ENCODE peak calls at places on chromosomes 13 and 19, in eight cellular contexts. F is foreskin fibroblast; K is Right ventricle myocardium superior; A is HCT116; J is activated CD4-positive, alpha-beta T cell treated with anti-CD3 and anti-CD28 coated beads for 48 hours; E is NCI-H1105; C is breast epithelium; H is anterior cingulate cortex. W is an unnamed sample.

GRCh38 chr19:7595466-7596133 is at the start of gene CAMSAP3:
- DNase-seq in A (no peak), H (peak), J (peak), F (peak), C (no peak), E (peak), K (no peak), W (peak)

GRCh38 chr19:29715695-29716581 is 877 bp upstream of the C19orf12 start:
- DNase-seq in J (peak), E (no peak), K (no peak), A (no peak), F (peak), C (no peak), H (peak), W (no peak)

GRCh38 chr19:2358548-2359173 is 1.4 kb upstream of the TMPRSS9 start:
- DNase-seq in H (no peak), A (no peak), K (no peak), F (no peak), E (no peak), C (no peak), J (no peak), W (no peak)

GRCh38 chr19:35673121-35673804 is 6.9 kb downstream of the UPK1A start:
- DNase-seq in K (peak), E (peak), H (no peak), F (peak), C (no peak), A (peak), J (peak), W (peak)

GRCh38 chr13:49063526-49063925 is 87.8 kb downstream of the FNDC3A start:
- DNase-seq in K (no peak), C (no peak), E (no peak), J (no peak), F (peak), H (no peak), A (no peak), W (no peak)

GRCh38 chr19:11279505-11280236 is 16.3 kb upstream of the TSPAN16 start:
- DNase-seq in H (no peak), E (no peak), K (no peak), A (no peak), F (no peak), C (no peak), J (peak), W (no peak)

GRCh38 chr19:4897146-4897545 is 5.5 kb downstream of the ARRDC5 start:
- DNase-seq in H (no peak), K (no peak), J (no peak), F (no peak), E (no peak), C (no peak), A (no peak), W (no peak)

GRCh38 chr13:40344270-40345148 is 321.9 kb downstream of the FOXO1 start:
- DNase-seq in H (no peak), F (peak), A (no peak), J (no peak), K (no peak), E (no peak), C (no peak), W (no peak)

GRCh38 chr19:17889609-17890214 is 18.0 kb downstream of the SLC5A5 start:
- DNase-seq in J (no peak), K (no peak), H (no peak), C (no peak), F (peak), E (no peak), A (no peak), W (peak)

GRCh38 chr19:10514211-10515145 is 2.8 kb downstream of the S1PR5 start:
- DNase-seq in A (no peak), E (no peak), H (no peak), F (no peak), C (no peak), K (no peak), J (peak), W (no peak)

GRCh38 chr19:33678796-33679195 is 57.0 kb downstream of the CHST8 start:
- DNase-seq in J (no peak), K (no peak), E (peak), F (no peak), H (peak), C (peak), A (no peak), W (peak)

GRCh38 chr13:101424381-101425155 is 8.3 kb upstream of the NALCN start:
- DNase-seq in C (no peak), H (no peak), J (no peak), F (peak), A (no peak), E (no peak), K (no peak), W (no peak)

GRCh38 chr19:29653398-29653797 is 11.9 kb upstream of the PLEKHF1 start:
- DNase-seq in E (no peak), F (no peak), C (no peak), K (no peak), H (no peak), J (no peak), A (no peak), W (no peak)

GRCh38 chr13:36548129-36548528 is 115.8 kb downstream of the CCNA1 start:
- DNase-seq in H (no peak), C (no peak), J (no peak), A (no peak), F (no peak), E (peak), K (no peak), W (no peak)

GRCh38 chr19:55464669-55465068 is at the start of gene C19orf85:
- DNase-seq in E (no peak), C (no peak), J (no peak), K (no peak), H (no peak), F (no peak), A (no peak), W (no peak)

GRCh38 chr13:73985789-73986188 is 148.4 kb downstream of the KLF12 start:
- DNase-seq in H (no peak), E (no peak), A (no peak), F (no peak), J (no peak), K (no peak), C (no peak), W (no peak)

GRCh38 chr19:50928841-50929240 is 17.6 kb upstream of the KLK4 start:
- DNase-seq in J (no peak), H (no peak), C (no peak), E (no peak), A (no peak), K (no peak), F (no peak), W (peak)

GRCh38 chr19:15464394-15465385 is at the start of gene RASAL3:
- DNase-seq in A (no peak), H (no peak), J (peak), C (no peak), K (no peak), E (no peak), F (no peak), W (no peak)

GRCh38 chr13:19681517-19681916 is 48.1 kb downstream of the MPHOSPH8 start:
- DNase-seq in K (no peak), F (no peak), A (no peak), J (no peak), E (no peak), H (no peak), C (no peak), W (no peak)

GRCh38 chr13:29935309-29935981 is 85.0 kb upstream of the UBL3 start:
- DNase-seq in E (no peak), H (no peak), F (no peak), J (peak), C (no peak), A (no peak), K (no peak), W (no peak)

GRCh38 chr19:35461050-35461449 is 13.0 kb downstream of the FFAR2 start:
- DNase-seq in J (no peak), H (no peak), C (no peak), A (no peak), F (no peak), E (no peak), K (no peak), W (no peak)

GRCh38 chr13:89097994-89098393 is 1426.8 kb downstream of the SLITRK5 start:
- DNase-seq in F (no peak), E (no peak), K (no peak), A (no peak), C (no peak), J (no peak), H (no peak), W (no peak)

GRCh38 chr19:39319098-39319891 is 1.4 kb downstream of the LRFN1 start:
- DNase-seq in J (no peak), H (no peak), A (no peak), C (no peak), E (no peak), F (no peak), K (no peak), W (no peak)

GRCh38 chr13:21800847-21801616 is 130.2 kb downstream of the FGF9 start:
- DNase-seq in E (no peak), J (no peak), K (no peak), C (no peak), F (no peak), H (no peak), A (no peak), W (no peak)

GRCh38 chr13:50914848-50915247 is 5.3 kb downstream of the RNASEH2B start:
- DNase-seq in H (no peak), A (no peak), F (peak), C (no peak), K (no peak), E (no peak), J (no peak), W (no peak)

GRCh38 chr19:14798760-14799159 is 20.4 kb upstream of the ADGRE2 start:
- DNase-seq in F (no peak), J (no peak), H (no peak), K (no peak), E (no peak), C (no peak), A (no peak), W (no peak)